ENCODE peak calls at places on chromosomes 7 and 10, in four cellular contexts. S, I, V and W are unnamed samples.

GRCh38 chr7:90596745-90597526 is 815 bp downstream of the CDK14 start:
- DNase-seq in S (no peak), I (no peak), V (peak), W (no peak)

GRCh38 chr10:86216886-86217285 is 149.7 kb downstream of the GRID1 start:
- DNase-seq in S (no peak), I (no peak), V (no peak), W (no peak)

GRCh38 chr10:121956111-121957061 is 18.6 kb downstream of the NSMCE4A start:
- DNase-seq in S (no peak), I (peak), V (peak), W (no peak)

GRCh38 chr7:4297843-4298219 is 384.3 kb upstream of the FOXK1 start:
- DNase-seq in S (no peak), I (no peak), V (no peak), W (no peak)

GRCh38 chr10:67959839-67960476 is 75.5 kb downstream of the SIRT1 start:
- DNase-seq in S (no peak), I (no peak), V (no peak), W (no peak)

GRCh38 chr10:32317795-32318194 is 29.2 kb downstream of the EPC1 start:
- DNase-seq in S (no peak), I (no peak), V (no peak), W (no peak)

GRCh38 chr7:503046-503574 is 16.5 kb downstream of the PDGFA start:
- DNase-seq in S (no peak), I (no peak), V (no peak), W (no peak)

GRCh38 chr7:21996641-21997040 is 50.9 kb upstream of the CDCA7L start:
- DNase-seq in S (no peak), I (no peak), V (peak), W (no peak)

GRCh38 chr7:108266489-108266888 is 136.3 kb upstream of the LAMB4 start:
- DNase-seq in S (no peak), I (no peak), V (peak), W (no peak)

GRCh38 chr10:126459878-126460481 is 71.7 kb upstream of the ADAM12 start:
- DNase-seq in S (no peak), I (peak), V (peak), W (peak)

GRCh38 chr10:73553726-73554125 is 37.4 kb downstream of the USP54 start:
- DNase-seq in S (no peak), I (no peak), V (no peak), W (no peak)

GRCh38 chr10:102704915-102705314 is 9.3 kb downstream of the ARL3 start:
- DNase-seq in S (no peak), I (no peak), V (no peak), W (no peak)

DNA sequence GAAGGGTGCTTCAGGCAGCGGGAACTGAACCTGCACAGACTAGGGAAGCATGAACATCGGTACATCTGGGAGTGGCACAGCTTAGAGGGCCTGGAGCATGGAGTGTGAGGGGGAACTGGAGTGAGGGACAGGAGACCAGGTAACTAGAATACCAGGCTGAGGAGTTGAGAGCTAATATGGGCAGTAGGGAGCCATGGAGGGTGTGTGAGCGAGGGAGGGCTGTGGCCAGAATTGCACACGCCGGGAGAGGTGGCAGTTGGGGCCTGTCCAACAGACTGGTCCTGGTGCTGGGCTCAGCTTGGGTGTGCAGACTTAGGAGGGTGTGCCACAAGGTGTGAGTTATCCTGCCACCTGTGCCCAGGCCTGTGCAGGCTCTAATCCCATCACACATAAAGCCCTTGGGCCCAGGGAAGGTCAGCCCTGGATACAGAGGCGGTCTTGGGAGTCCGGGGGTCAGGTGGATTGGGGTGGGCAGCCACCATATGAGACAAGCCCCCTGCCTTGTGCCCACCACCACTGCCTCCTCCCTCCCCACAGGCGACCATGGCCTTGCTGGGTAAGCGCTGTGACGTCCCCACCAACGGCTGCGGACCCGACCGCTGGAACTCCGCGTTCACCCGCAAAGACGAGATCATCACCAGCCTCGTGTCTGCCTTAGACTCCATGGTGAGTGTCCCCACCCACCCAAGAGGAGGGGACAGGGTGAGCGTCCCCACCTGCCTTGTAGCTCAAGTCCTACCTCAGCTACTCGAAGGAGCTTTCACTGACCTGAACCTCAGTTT is 54.0 kb downstream of the GTF2IRD1 start:
- DNase-seq in S (no peak), I (no peak), V (no peak), W (no peak)
- TF ChIP-seq CTCF in S (no peak), I (no peak), V (no peak), W (no peak)

GRCh38 chr10:100632027-100632426 is 96.3 kb downstream of the HIF1AN start:
- DNase-seq in S (no peak), I (no peak), V (no peak), W (no peak)

GRCh38 chr10:100642295-100642994 is 102.9 kb upstream of the PAX2 start:
- DNase-seq in S (no peak), I (no peak), V (no peak), W (no peak)

GRCh38 chr10:100634034-100634433 is 98.3 kb downstream of the HIF1AN start:
- DNase-seq in S (no peak), I (no peak), V (no peak), W (no peak)

GRCh38 chr10:100636848-100637553 is 101.3 kb downstream of the HIF1AN start:
- DNase-seq in S (no peak), I (no peak), V (no peak), W (no peak)

GRCh38 chr10:100637785-100638184 is 102.0 kb downstream of the HIF1AN start:
- DNase-seq in S (no peak), I (no peak), V (peak), W (no peak)
- TF ChIP-seq CTCF in S (no peak), I (peak), V (peak), W (peak)

GRCh38 chr10:88728107-88728763 is 22.2 kb downstream of the LIPK start:
- DNase-seq in S (no peak), I (no peak), V (peak), W (no peak)
- TF ChIP-seq CTCF in S (no peak), I (peak), V (peak), W (peak)

GRCh38 chr7:29300649-29301048 is 106.1 kb downstream of the CHN2 start:
- DNase-seq in S (no peak), I (no peak), V (no peak), W (no peak)

GRCh38 chr7:29299986-29300609 is 105.5 kb downstream of the CHN2 start:
- DNase-seq in S (no peak), I (no peak), V (no peak), W (no peak)

GRCh38 chr7:29292886-29293658 is 98.5 kb downstream of the CHN2 start:
- DNase-seq in S (no peak), I (no peak), V (no peak), W (no peak)

GRCh38 chr7:29296421-29296820 is 101.8 kb downstream of the CHN2 start:
- DNase-seq in S (no peak), I (no peak), V (no peak), W (no peak)

GRCh38 chr7:29297194-29297890 is 102.8 kb downstream of the CHN2 start:
- DNase-seq in S (no peak), I (no peak), V (no peak), W (no peak)
- TF ChIP-seq CTCF in S (no peak), I (peak), V (no peak), W (peak)

GRCh38 chr7:100456561-100456957 is 7.5 kb downstream of the SPACDR start:
- DNase-seq in S (no peak), I (no peak), V (no peak), W (no peak)

GRCh38 chr7:100452513-100452912 is 11.5 kb downstream of the SPACDR start:
- DNase-seq in S (no peak), I (no peak), V (no peak), W (no peak)

GRCh38 chr7:100457033-100457432 is 7.0 kb downstream of the SPACDR start:
- DNase-seq in S (no peak), I (no peak), V (no peak), W (no peak)
- TF ChIP-seq CTCF in S (no peak), I (no peak), V (no peak), W (no peak)

GRCh38 chr7:85851571-85852193 is 664.8 kb upstream of the SEMA3D start:
- DNase-seq in S (no peak), I (peak), V (peak), W (peak)
- TF ChIP-seq CTCF in S (no peak), I (peak), V (peak), W (peak)

GRCh38 chr7:106155027-106155426 is 42.9 kb upstream of the SYPL1 start:
- DNase-seq in S (no peak), I (no peak), V (no peak), W (no peak)
- TF ChIP-seq CTCF in S (no peak), I (no peak), V (no peak), W (no peak)